ENCODE peak calls at places on chromosome 6, in six cellular contexts. K is thoracic aorta; A is CD8-positive, alpha-beta T cell; F is spleen; N is HCT116; G is esophagus squamous epithelium. P is an unnamed sample.
A peak's percentile ranks its signal among the peaks of the same experiment; 100 is the strongest.

GRCh38 chr6:138498575-138499302 is 555 bp downstream of the NHSL1 start:
- DNase-seq in K (no peak), G (no peak), A (no peak), F (no peak), N (no peak), P (no peak)

GRCh38 chr6:128516514-128516898 is 3.9 kb downstream of the PTPRK start:
- DNase-seq in A (no peak), K (no peak), F (no peak), G (no peak), N (no peak), P (no peak)

GRCh38 chr6:149079911-149080501 is 237.5 kb upstream of the TAB2 start:
- DNase-seq in N (no peak), K (no peak), F (no peak), G (no peak), A (no peak), P (no peak)

GRCh38 chr6:44286285-44286565 is 16.0 kb downstream of the TMEM151B start:
- DNase-seq in G (no peak), N (no peak), K (no peak), A (no peak), F (no peak), P (no peak)

GRCh38 chr6:38364127-38364526 is 275.6 kb downstream of the BTBD9 start:
- DNase-seq in A (no peak), N (no peak), G (no peak), K (no peak), F (no peak), P (no peak)

GRCh38 chr6:686528-686927 is 6.4 kb downstream of the EXOC2 start:
- DNase-seq in K (no peak), F (no peak), N (no peak), G (no peak), A (no peak), P (no peak)

GRCh38 chr6:66538548-66539135 is 831.6 kb upstream of the EYS start:
- DNase-seq in K (no peak), N (no peak), G (no peak), A (no peak), F (no peak), P (no peak)

GRCh38 chr6:109230444-109230843 is 135.1 kb downstream of the CEP57L1 start:
- DNase-seq in F (no peak), A (no peak), N (no peak), K (no peak), G (no peak), P (no peak)

GRCh38 chr6:90008908-90009501 is 114.7 kb downstream of the GJA10 start:
- DNase-seq in G (no peak), K (no peak), F (no peak), A (no peak), N (no peak), P (no peak)

GRCh38 chr6:40791004-40791403 is 203.8 kb upstream of the LRFN2 start:
- DNase-seq in F (no peak), K (no peak), N (peak; percentile 19), A (no peak), G (no peak), P (no peak)

GRCh38 chr6:35238843-35239289 is 20.7 kb upstream of the ZNF76 start:
- DNase-seq in N (no peak), A (no peak), G (no peak), K (peak; percentile 49), F (peak; percentile 24), P (no peak)

GRCh38 chr6:106097368-106098231 is 11.5 kb downstream of the PRDM1 start:
- DNase-seq in G (peak; percentile 25), N (no peak), F (no peak), K (no peak), A (peak; percentile 45), P (peak; percentile 34)

GRCh38 chr6:131755597-131755996 is 44.8 kb upstream of the CTAGE9 start:
- DNase-seq in G (no peak), A (no peak), N (no peak), K (no peak), F (no peak), P (no peak)

GRCh38 chr6:113194090-113194489 is 663.1 kb upstream of the MARCKS start:
- DNase-seq in G (no peak), A (no peak), F (no peak), N (no peak), K (no peak), P (no peak)

GRCh38 chr6:43669050-43669921 is 18.3 kb downstream of the MRPS18A start:
- DNase-seq in N (no peak), G (no peak), A (no peak), F (no peak), K (peak; percentile 21), P (no peak)

GRCh38 chr6:116876635-116877611 is at the start of gene RFX6:
- DNase-seq in G (no peak), A (no peak), K (no peak), N (no peak), F (no peak), P (no peak)

GRCh38 chr6:111585241-111585968 is 20.3 kb downstream of the TRAF3IP2 start:
- DNase-seq in G (no peak), K (no peak), N (no peak), F (no peak), A (no peak), P (no peak)

GRCh38 chr6:161744211-161745067 is 470.6 kb upstream of the AGPAT4 start:
- DNase-seq in K (no peak), F (no peak), A (no peak), G (no peak), N (no peak), P (no peak)

GRCh38 chr6:107154131-107154906 is 39.0 kb upstream of the BEND3 start:
- DNase-seq in F (no peak), K (no peak), N (no peak), G (no peak), A (no peak), P (no peak)

GRCh38 chr6:42428326-42429041 is 23.2 kb downstream of the TRERF1 start:
- DNase-seq in A (no peak), K (no peak), G (no peak), F (peak; percentile 71), N (no peak), P (no peak)

GRCh38 chr6:33709605-33710295 is 1.8 kb downstream of the UQCC2 start:
- DNase-seq in A (no peak), F (peak; percentile 28), G (no peak), N (no peak), K (no peak), P (no peak)

GRCh38 chr6:89972024-89972381 is 77.7 kb downstream of the GJA10 start:
- DNase-seq in K (no peak), F (no peak), N (no peak), G (no peak), A (no peak), P (no peak)

GRCh38 chr6:34513628-34514027 is 42.5 kb downstream of the SPDEF start:
- DNase-seq in K (no peak), G (no peak), F (peak; percentile 32), N (no peak), A (no peak), P (no peak)

GRCh38 chr6:147924598-147924997 is 416.1 kb downstream of the SAMD5 start:
- DNase-seq in A (no peak), F (no peak), K (no peak), N (no peak), G (no peak), P (no peak)

GRCh38 chr6:11964729-11965128 is 47.4 kb upstream of the HIVEP1 start:
- DNase-seq in G (no peak), K (no peak), F (no peak), N (no peak), A (no peak), P (no peak)

GRCh38 chr6:143241110-143241509 is 180.4 kb downstream of the AIG1 start:
- DNase-seq in N (no peak), A (no peak), G (no peak), K (no peak), F (no peak), P (no peak)

GRCh38 chr6:11702796-11703130 is 75.8 kb downstream of the ADTRP start:
- DNase-seq in A (no peak), K (no peak), N (no peak), G (no peak), F (no peak), P (no peak)

GRCh38 chr6:72140795-72141194 is 254.4 kb downstream of the RIMS1 start:
- DNase-seq in K (no peak), N (no peak), A (no peak), F (no peak), G (no peak), P (no peak)

DNA sequence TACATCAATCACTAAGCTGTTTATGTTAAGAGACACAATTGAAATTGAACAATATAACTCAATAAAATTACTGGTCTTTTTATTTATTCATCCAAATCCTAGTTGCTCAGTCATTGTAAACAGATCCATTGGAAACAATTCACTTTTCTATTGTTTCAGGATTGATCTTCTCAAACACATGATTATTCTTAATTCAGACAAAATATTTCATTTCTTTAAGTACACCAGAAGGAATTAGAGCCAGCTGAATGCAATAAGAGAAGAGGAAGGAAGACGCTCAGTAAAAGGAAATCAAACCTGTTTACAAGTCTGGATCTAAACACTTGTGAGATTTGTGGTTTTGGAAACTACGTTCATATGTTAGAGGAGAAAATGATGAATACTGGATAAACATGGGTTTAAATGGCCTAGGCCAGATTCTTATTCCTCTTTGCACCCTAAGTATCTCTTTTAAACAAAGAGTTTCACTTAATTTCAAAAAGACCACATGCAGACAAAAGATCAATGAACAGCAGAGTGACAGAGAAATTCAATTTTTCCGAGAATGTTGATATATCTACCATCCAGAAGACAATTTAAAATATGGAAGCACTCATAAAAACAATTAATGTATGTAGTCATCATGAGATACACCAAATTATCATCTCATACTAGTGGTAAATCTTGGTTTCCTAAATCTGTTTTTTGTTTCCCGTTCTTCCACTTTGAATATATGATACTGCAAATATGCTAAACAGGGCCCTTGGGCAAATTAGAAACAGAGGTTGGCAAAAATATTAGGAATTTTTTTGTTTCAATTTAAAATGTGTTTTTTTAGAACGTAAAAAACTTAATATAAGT is 703.5 kb upstream of the CITED2 start:
- DNase-seq in N (no peak), K (no peak), F (no peak), G (no peak), A (no peak), P (no peak)
- H3K4me3 ChIP-seq in N (no peak overlapping the region), K (no peak overlapping the region), F (no peak overlapping the region), G (no peak overlapping the region), A (no peak overlapping the region), P (no peak overlapping the region)

GRCh38 chr6:158559895-158560786 is at the start of gene TMEM181:
- DNase-seq in K (peak; percentile 24), G (peak; percentile 9), A (peak; percentile 83), N (peak; percentile 36), F (peak; percentile 98), P (peak; percentile 70)
- H3K4me3 ChIP-seq in K (peak within 1 kb of the TSS; percentile 93), G (peak within 1 kb of the TSS; percentile 99), A (peak within 1 kb of the TSS; percentile 61), N (peak within 1 kb of the TSS; percentile 82), F (peak within 1 kb of the TSS; percentile 94), P (peak within 1 kb of the TSS; percentile 73)

GRCh38 chr6:134323698-134324097 is 5.8 kb upstream of the SGK1 start:
- DNase-seq in N (no peak), K (no peak), G (no peak), F (no peak), A (no peak), P (no peak)
- H3K4me3 ChIP-seq in N (no peak overlapping the region), K (no peak overlapping the region), G (no peak overlapping the region), F (no peak overlapping the region), A (no peak overlapping the region), P (no peak overlapping the region)

GRCh38 chr6:136037246-136037884 is 185.9 kb downstream of the PDE7B start:
- DNase-seq in K (no peak), G (no peak), N (no peak), F (no peak), A (no peak), P (no peak)
- H3K4me3 ChIP-seq in K (peak overlapping the region; percentile 35), G (peak overlapping the region; percentile 10), N (no peak overlapping the region), F (no peak overlapping the region), A (no peak overlapping the region), P (no peak overlapping the region)

P was measured in HL-60.